ENCODE peak calls at places on chromosome 10, in ten cellular contexts. T is suprapubic skin; P is mammary epithelial cell; L is uterus; H is CD8-positive, alpha-beta T cell; A is thoracic aorta; I is endodermal cell; M is neural progenitor cell; X is heart right ventricle; R is GM06990. J is an unnamed sample. For H3K36me3, the result is how much of the 10 kb centered on the place peaks cover.

GRCh38 chr10:28151636-28152035 is 151.2 kb downstream of the MPP7 start:
- DNase-seq in X (no peak), I (no peak), P (no peak), T (no peak), M (no peak), A (no peak), H (no peak), L (no peak), R (no peak), J (no peak)

GRCh38 chr10:17426263-17426600 is 28.2 kb downstream of the ST8SIA6 start:
- DNase-seq in P (no peak), H (no peak), X (no peak), A (no peak), T (no peak), L (no peak), M (no peak), I (no peak), R (no peak), J (no peak)

GRCh38 chr10:50385610-50386009 is 134.3 kb upstream of the ASAH2 start:
- DNase-seq in X (peak), I (no peak), T (no peak), P (no peak), M (no peak), A (no peak), R (no peak), H (no peak), L (peak), J (no peak)

GRCh38 chr10:78830062-78830974 is 238.4 kb upstream of the ZMIZ1 start:
- DNase-seq in L (no peak), M (no peak), I (no peak), X (no peak), A (no peak), P (peak), H (no peak), R (no peak), T (no peak), J (no peak)

GRCh38 chr10:5293691-5294550 is 70.8 kb upstream of the UCN3 start:
- DNase-seq in R (peak), A (no peak), P (peak), M (peak), X (peak), T (no peak), H (no peak), L (no peak), I (peak), J (no peak)

GRCh38 chr10:109977382-109977806 is 30.4 kb upstream of the ADD3 start:
- DNase-seq in I (no peak), A (peak), M (no peak), R (no peak), H (no peak), T (no peak), P (no peak), X (no peak), L (no peak), J (no peak)

GRCh38 chr10:97056003-97056630 is 129.6 kb downstream of the SLIT1 start:
- DNase-seq in R (no peak), L (no peak), T (no peak), A (no peak), I (no peak), M (no peak), X (no peak), H (no peak), P (no peak), J (no peak)

GRCh38 chr10:64376169-64376568 is 855.0 kb downstream of the REEP3 start:
- DNase-seq in A (no peak), X (no peak), P (no peak), H (no peak), I (peak), R (no peak), L (no peak), T (no peak), M (peak), J (no peak)

GRCh38 chr10:114914545-114914944 is 23.4 kb upstream of the TRUB1 start:
- DNase-seq in M (peak), P (no peak), L (no peak), T (no peak), R (no peak), A (no peak), H (no peak), X (no peak), I (no peak), J (no peak)

GRCh38 chr10:52949899-52950298 is 177.3 kb upstream of the MBL2 start:
- DNase-seq in T (no peak), R (no peak), M (peak), I (peak), P (no peak), H (no peak), L (no peak), X (no peak), A (no peak), J (no peak)

GRCh38 chr10:22621726-22622125 is 92.7 kb downstream of the PIP4K2A start:
- DNase-seq in P (no peak), L (no peak), I (no peak), H (no peak), M (no peak), A (no peak), X (no peak), R (no peak), T (no peak), J (no peak)

GRCh38 chr10:4174197-4174596 is 389.2 kb upstream of the KLF6 start:
- DNase-seq in I (peak), R (no peak), P (no peak), M (peak), X (no peak), H (no peak), A (no peak), T (no peak), L (no peak), J (no peak)

GRCh38 chr10:72932259-72933015 is 22.2 kb downstream of the PLA2G12B start:
- DNase-seq in T (no peak), L (no peak), R (no peak), P (no peak), X (no peak), I (no peak), H (no peak), A (no peak), M (no peak), J (no peak)

GRCh38 chr10:86666538-86666937 is 1.8 kb upstream of the LDB3 start:
- DNase-seq in H (no peak), A (no peak), M (no peak), P (no peak), I (no peak), L (no peak), X (peak), T (no peak), R (no peak), J (no peak)

GRCh38 chr10:120950103-120950561 is 99.0 kb downstream of the WDR11 start:
- DNase-seq in R (no peak), I (peak), P (peak), T (no peak), X (no peak), L (no peak), A (no peak), H (no peak), M (peak), J (no peak)

GRCh38 chr10:48459270-48460147 is 145.4 kb downstream of the ARHGAP22 start:
- DNase-seq in I (peak), T (peak), L (peak), A (no peak), H (no peak), X (no peak), M (no peak), P (no peak), R (no peak), J (peak)

GRCh38 chr10:75293456-75293840 is 57.7 kb upstream of the COMTD1 start:
- DNase-seq in T (no peak), P (no peak), R (no peak), I (no peak), A (no peak), M (no peak), H (no peak), X (no peak), L (peak), J (no peak)

GRCh38 chr10:30529373-30529998 is 95.5 kb downstream of the MAP3K8 start:
- DNase-seq in P (no peak), A (peak), T (peak), X (peak), I (no peak), H (peak), L (peak), R (peak), M (no peak), J (no peak)

GRCh38 chr10:49414496-49414895 is 18.6 kb upstream of the DRGX start:
- DNase-seq in X (no peak), T (no peak), A (no peak), I (no peak), L (no peak), M (no peak), R (no peak), H (no peak), P (no peak), J (no peak)

GRCh38 chr10:68697106-68697505 is 23.9 kb upstream of the CCAR1 start:
- DNase-seq in A (no peak), X (no peak), R (no peak), L (no peak), T (no peak), H (no peak), I (no peak), M (no peak), P (no peak), J (no peak)

GRCh38 chr10:123573236-123574147 is 92.7 kb upstream of the GPR26 start:
- DNase-seq in I (peak), H (no peak), L (no peak), M (peak), A (no peak), X (peak), T (peak), P (peak), R (no peak), J (peak)

GRCh38 chr10:102384606-102385429 is 10.7 kb upstream of the NFKB2 start:
- DNase-seq in A (no peak), I (no peak), P (no peak), R (no peak), T (no peak), M (no peak), L (no peak), H (no peak), X (no peak), J (no peak)

GRCh38 chr10:75034131-75034512 is 77.3 kb upstream of the SAMD8 start:
- DNase-seq in X (no peak), T (no peak), A (no peak), I (no peak), M (no peak), H (no peak), P (no peak), L (no peak), R (no peak), J (no peak)

GRCh38 chr10:15168781-15169554 is 475 bp upstream of the NMT2 start:
- DNase-seq in M (peak), T (peak), R (peak), H (peak), L (peak), A (peak), P (peak), I (peak), X (peak), J (peak)

GRCh38 chr10:117161386-117162033 is 23.4 kb upstream of the VAX1 start:
- DNase-seq in R (no peak), A (no peak), T (no peak), P (no peak), L (no peak), X (no peak), I (no peak), H (no peak), M (no peak), J (no peak)

GRCh38 chr10:83612050-83612449 is 527.3 kb upstream of the GHITM start:
- DNase-seq in X (no peak), H (no peak), A (no peak), M (no peak), I (no peak), T (no peak), L (no peak), P (no peak), R (no peak), J (no peak)

GRCh38 chr10:26621889-26622681 is 75.4 kb upstream of the PDSS1 start:
- DNase-seq in H (no peak), X (peak), I (peak), A (no peak), T (no peak), P (peak), M (peak), L (no peak), R (no peak), J (no peak)

GRCh38 chr10:71213761-71214440 is 1.5 kb downstream of the UNC5B start:
- DNase-seq in X (no peak), P (peak), T (peak), R (no peak), H (no peak), A (no peak), I (peak), M (peak), L (peak), J (peak)
- H3K4me3 ChIP-seq in X (peak), P (peak), T (peak), R (no peak), H (no peak), A (peak), I (peak), M (peak), L (peak), J (peak)

GRCh38 chr10:7345717-7346116 is 65.1 kb downstream of the SFMBT2 start:
- DNase-seq in M (no peak), H (no peak), A (no peak), P (no peak), R (no peak), L (no peak), X (no peak), I (no peak), T (no peak), J (no peak)

GRCh38 chr10:7340179-7340874 is 70.5 kb downstream of the SFMBT2 start:
- DNase-seq in H (no peak), A (no peak), T (no peak), M (no peak), L (no peak), P (no peak), R (no peak), X (peak), I (peak), J (no peak)

GRCh38 chr10:7339503-7339902 is 71.3 kb downstream of the SFMBT2 start:
- DNase-seq in X (no peak), T (no peak), A (no peak), P (no peak), L (no peak), H (no peak), I (no peak), R (no peak), M (no peak), J (no peak)

GRCh38 chr10:7338469-7338868 is 72.4 kb downstream of the SFMBT2 start:
- DNase-seq in R (no peak), M (no peak), H (no peak), X (no peak), P (no peak), A (no peak), I (no peak), T (no peak), L (no peak), J (no peak)

GRCh38 chr10:7343040-7343439 is 67.8 kb downstream of the SFMBT2 start:
- DNase-seq in H (no peak), X (no peak), L (no peak), P (no peak), M (no peak), T (no peak), I (no peak), A (no peak), R (no peak), J (no peak)
- H3K36me3 ChIP-seq in H (under half), X (under half), L (under half), P (under half), M (under half), T (under half), I (under half), A (under half), R (under half), J (under half)

GRCh38 chr10:98266647-98267046 is 1.3 kb downstream of the LOXL4 start:
- DNase-seq in H (no peak), R (no peak), A (no peak), I (no peak), L (no peak), T (peak), P (no peak), M (no peak), X (no peak), J (no peak)

GRCh38 chr10:98268694-98269386 is 846 bp upstream of the LOXL4 start:
- DNase-seq in R (no peak), T (peak), I (no peak), M (peak), L (no peak), A (no peak), H (no peak), X (no peak), P (no peak), J (no peak)

GRCh38 chr10:98267069-98267893 is 713 bp downstream of the LOXL4 start:
- DNase-seq in R (no peak), P (no peak), M (no peak), A (no peak), H (no peak), X (no peak), L (no peak), I (no peak), T (peak), J (no peak)

GRCh38 chr10:98269435-98269912 is 1.5 kb upstream of the LOXL4 start:
- DNase-seq in X (peak), T (peak), R (no peak), A (peak), L (peak), M (peak), I (peak), H (no peak), P (peak), J (no peak)

GRCh38 chr10:98267894-98268693 is at the start of gene LOXL4:
- DNase-seq in R (no peak), P (no peak), A (no peak), M (peak), I (peak), L (peak), T (peak), H (no peak), X (peak), J (no peak)
- H3K4me3 ChIP-seq in R (peak), P (no peak), A (peak), M (peak), I (peak), L (peak), T (peak), H (peak), X (peak), J (no peak)

DNA sequence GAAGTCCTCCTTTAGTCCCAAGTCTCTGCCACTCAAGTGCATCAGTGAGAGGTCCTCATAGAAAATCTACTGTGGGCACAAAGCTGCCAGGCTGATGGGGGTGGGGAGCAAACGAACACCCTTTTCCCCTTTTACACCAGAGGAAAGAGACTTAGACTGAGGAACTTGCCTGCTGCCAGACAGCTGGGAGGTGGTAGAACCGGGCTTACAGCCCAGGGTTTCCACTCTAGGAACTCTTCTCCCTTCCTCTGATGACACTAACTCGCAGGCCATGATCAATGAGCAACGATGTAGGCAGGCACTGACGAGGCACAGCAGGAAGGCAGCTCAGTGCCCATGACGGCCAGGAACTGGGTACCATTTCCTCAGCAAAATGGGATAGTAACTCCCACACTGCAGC is 11.0 kb upstream of the SH2D4B start:
- DNase-seq in L (no peak), H (no peak), P (no peak), X (no peak), A (no peak), T (no peak), I (no peak), R (no peak), M (no peak), J (no peak)
- H3K36me3 ChIP-seq in L (under half), H (under half), P (under half), X (under half), A (under half), T (under half), I (under half), R (under half), M (under half), J (under half)

GRCh38 chr10:93447970-93448369 is 34.2 kb downstream of the MYOF start:
- DNase-seq in P (no peak), X (no peak), T (no peak), A (no peak), I (no peak), R (no peak), H (no peak), M (no peak), L (no peak), J (no peak)

GRCh38 chr10:93447019-93447418 is 35.1 kb downstream of the MYOF start:
- DNase-seq in L (peak), M (no peak), R (no peak), P (no peak), T (no peak), X (no peak), H (no peak), I (no peak), A (no peak), J (no peak)

GRCh38 chr10:93445978-93446720 is 36.0 kb downstream of the MYOF start:
- DNase-seq in I (no peak), H (no peak), M (no peak), A (no peak), R (no peak), L (peak), P (peak), X (no peak), T (no peak), J (no peak)

GRCh38 chr10:93440591-93441012 is 41.5 kb downstream of the MYOF start:
- DNase-seq in A (no peak), L (no peak), T (no peak), R (no peak), H (no peak), I (no peak), P (no peak), M (no peak), X (no peak), J (no peak)

DNA sequence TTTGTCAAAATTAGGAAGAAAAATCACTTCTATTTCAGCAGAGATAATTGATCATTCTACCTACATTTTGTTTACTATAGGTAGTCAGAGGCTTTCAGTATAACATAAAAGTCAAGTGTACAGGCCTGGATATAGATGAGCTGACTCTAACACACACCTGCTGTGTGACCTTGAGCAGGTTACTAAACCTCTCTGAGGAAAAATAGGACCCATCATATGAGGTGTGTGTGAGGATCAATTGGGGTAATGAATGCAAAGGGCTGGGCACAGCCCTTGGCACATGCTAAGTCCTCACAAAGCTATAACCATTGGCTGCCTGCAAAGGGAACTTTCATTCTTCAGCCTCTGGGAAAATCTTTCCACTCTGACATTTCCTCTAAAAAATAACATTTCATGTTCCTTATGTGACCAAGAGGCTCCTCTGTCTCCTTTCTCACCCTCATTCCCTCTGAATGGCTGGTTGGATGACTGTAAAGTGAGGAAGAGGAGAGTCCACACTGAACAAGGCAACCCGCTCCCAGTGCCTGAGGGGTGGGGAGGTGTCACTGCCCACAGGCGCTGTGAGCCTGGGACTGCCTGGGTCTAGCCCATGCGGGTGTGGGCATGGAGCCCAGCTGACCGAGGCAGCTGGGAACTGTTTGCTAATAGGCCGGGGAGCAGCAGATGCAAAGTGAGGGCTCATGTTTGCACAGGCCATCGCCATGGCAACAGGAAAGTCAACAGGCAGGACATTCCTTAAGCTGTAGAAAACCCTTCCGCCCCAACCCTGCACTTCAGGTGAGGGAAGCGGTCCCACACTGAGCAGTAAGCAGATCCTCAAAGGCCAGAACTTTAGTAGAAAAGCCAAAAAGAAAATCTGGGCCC is 36.8 kb downstream of the MYOF start:
- DNase-seq in T (peak), R (no peak), X (peak), H (no peak), I (peak), P (peak), M (peak), L (peak), A (peak), J (peak)
- H3K4me3 ChIP-seq in T (no peak), R (no peak), X (no peak), H (no peak), I (no peak), P (no peak), M (no peak), L (no peak), A (peak), J (no peak)

DNA sequence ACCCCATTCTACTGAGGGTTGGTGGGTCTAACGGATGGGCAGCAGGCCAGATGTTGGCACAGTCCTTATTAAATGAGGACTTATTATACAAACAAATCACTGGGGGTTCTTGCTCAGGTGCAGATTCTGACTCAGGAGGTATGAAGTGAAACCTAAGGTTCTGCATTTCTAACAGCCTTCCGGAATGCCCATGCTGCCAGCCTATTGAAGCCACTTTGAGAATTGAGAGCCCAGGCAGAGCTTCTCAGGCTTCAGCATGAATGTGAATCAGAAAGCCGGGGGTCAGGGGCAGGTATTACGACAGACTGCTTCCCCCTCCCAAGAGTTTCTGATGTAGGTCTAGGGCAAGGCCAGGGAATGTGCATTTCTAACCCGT is 34.1 kb upstream of the NPFFR1 start:
- DNase-seq in M (no peak), A (no peak), I (no peak), L (no peak), R (no peak), H (no peak), P (no peak), X (no peak), T (no peak), J (no peak)
- H3K36me3 ChIP-seq in M (under half), A (under half), I (under half), L (under half), R (under half), H (under half), P (under half), X (under half), T (under half), J (under half)

J was measured in RWPE2.